ENCODE peak calls at places on chromosomes 1 and 21, in seven cellular contexts. G, D, W, I, B, J and M are unnamed samples.

GRCh38 chr1:85453640-85454194 is 11.2 kb downstream of the DDAH1 start:
- DNase-seq in J (no peak), B (no peak), G (no peak), D (no peak), I (no peak), W (no peak), M (no peak)

GRCh38 chr1:30749691-30750583 is 7.6 kb downstream of the LAPTM5 start:
- DNase-seq in D (no peak), J (no peak), B (no peak), G (no peak), I (no peak), W (peak), M (no peak)

GRCh38 chr1:91687452-91687851 is 186.8 kb downstream of the CDC7 start:
- DNase-seq in D (no peak), W (no peak), G (no peak), J (no peak), B (no peak), I (no peak), M (no peak)

GRCh38 chr21:19237603-19238002 is 834.0 kb upstream of the TMPRSS15 start:
- DNase-seq in W (no peak), B (no peak), D (no peak), J (no peak), G (no peak), I (no peak), M (no peak)

GRCh38 chr1:2307943-2308342 is 79.8 kb downstream of the SKI start:
- DNase-seq in G (no peak), W (no peak), J (no peak), B (no peak), D (no peak), I (no peak), M (no peak)

GRCh38 chr1:65393345-65393744 is 27.1 kb upstream of the LEPR start:
- DNase-seq in J (no peak), I (peak), W (no peak), D (no peak), G (no peak), B (no peak), M (no peak)

GRCh38 chr1:3282656-3283430 is 171.6 kb upstream of the ARHGEF16 start:
- DNase-seq in I (no peak), J (no peak), D (no peak), W (no peak), G (no peak), B (no peak), M (no peak)

GRCh38 chr1:48859429-48859828 is 82.7 kb upstream of the BEND5 start:
- DNase-seq in I (no peak), J (no peak), W (no peak), G (no peak), D (no peak), B (no peak), M (no peak)

GRCh38 chr1:233019921-233020320 is 69.5 kb downstream of the NTPCR start:
- DNase-seq in J (no peak), G (no peak), I (no peak), D (no peak), W (no peak), B (no peak), M (no peak)

GRCh38 chr1:20242890-20243479 is 47.7 kb upstream of the VWA5B1 start:
- DNase-seq in B (no peak), W (no peak), G (no peak), I (no peak), D (no peak), J (no peak), M (no peak)

GRCh38 chr1:109133815-109134214 is 19.9 kb downstream of the ELAPOR1 start:
- DNase-seq in B (no peak), W (no peak), J (no peak), D (no peak), I (no peak), G (no peak), M (no peak)